ENCODE peak calls at places on chromosomes 2 and 18, in five cellular contexts. One of them, this sample, is unnamed.
A peak's percentile ranks its signal among the peaks of the same experiment; 100 is the strongest.

GRCh38 chr2:66526171-66526570 is 91.2 kb downstream of the MEIS1 start:
- DNase-seq in IMR-90: no peak
- DNase-seq in mesenchymal stem cell: peak; percentile 31
- DNase-seq in H1: no peak
- DNase-seq in H9: no peak
- DNase-seq in this sample: no peak

GRCh38 chr18:37361223-37362157 is 204.1 kb downstream of the CELF4 start:
- DNase-seq in IMR-90: no peak
- DNase-seq in H9: no peak
- DNase-seq in mesenchymal stem cell: no peak
- DNase-seq in H1: no peak
- DNase-seq in this sample: no peak

GRCh38 chr2:152200562-152201465 is 25.3 kb upstream of the STAM2 start:
- DNase-seq in H1: peak; percentile 41
- DNase-seq in mesenchymal stem cell: peak; percentile 96
- DNase-seq in IMR-90: peak; percentile 98
- DNase-seq in H9: peak; percentile 88
- DNase-seq in this sample: no peak

GRCh38 chr2:147460140-147460539 is 384.7 kb upstream of the ACVR2A start:
- DNase-seq in mesenchymal stem cell: no peak
- DNase-seq in H1: no peak
- DNase-seq in H9: no peak
- DNase-seq in IMR-90: no peak
- DNase-seq in this sample: no peak

GRCh38 chr2:209640358-209640757 is 131.3 kb upstream of the UNC80 start:
- DNase-seq in H9: no peak
- DNase-seq in IMR-90: no peak
- DNase-seq in mesenchymal stem cell: no peak
- DNase-seq in H1: no peak
- DNase-seq in this sample: no peak

GRCh38 chr2:203328735-203329549 is 748 bp downstream of the ABI2 start:
- DNase-seq in H1: no peak
- DNase-seq in mesenchymal stem cell: peak; percentile 64
- DNase-seq in H9: peak; percentile 41
- DNase-seq in IMR-90: peak; percentile 30
- DNase-seq in this sample: peak; percentile 59

GRCh38 chr2:18924905-18925691 is 335.7 kb upstream of the NT5C1B start:
- DNase-seq in H1: no peak
- DNase-seq in IMR-90: peak; percentile 94
- DNase-seq in H9: no peak
- DNase-seq in mesenchymal stem cell: peak; percentile 65
- DNase-seq in this sample: no peak

GRCh38 chr2:161384864-161385263 is 31.2 kb upstream of the TBR1 start:
- DNase-seq in H1: no peak
- DNase-seq in mesenchymal stem cell: no peak
- DNase-seq in IMR-90: no peak
- DNase-seq in H9: no peak
- DNase-seq in this sample: no peak

GRCh38 chr18:34219651-34220050 is 5.1 kb downstream of the NOL4 start:
- DNase-seq in IMR-90: no peak
- DNase-seq in H9: no peak
- DNase-seq in mesenchymal stem cell: no peak
- DNase-seq in H1: no peak
- DNase-seq in this sample: no peak

GRCh38 chr2:218263817-218264611 is 3.2 kb downstream of the GPBAR1 start:
- DNase-seq in IMR-90: no peak
- DNase-seq in H1: no peak
- DNase-seq in H9: no peak
- DNase-seq in mesenchymal stem cell: peak; percentile 51
- DNase-seq in this sample: no peak

GRCh38 chr2:218266316-218266979 is 3.5 kb downstream of the AAMP start:
- DNase-seq in mesenchymal stem cell: no peak
- DNase-seq in H1: no peak
- DNase-seq in H9: no peak
- DNase-seq in IMR-90: no peak
- DNase-seq in this sample: no peak

GRCh38 chr2:218262631-218263586 is 2.1 kb downstream of the GPBAR1 start:
- DNase-seq in mesenchymal stem cell: no peak
- DNase-seq in IMR-90: no peak
- DNase-seq in H9: no peak
- DNase-seq in H1: no peak
- DNase-seq in this sample: no peak

GRCh38 chr2:218265626-218266025 is 4.3 kb downstream of the AAMP start:
- DNase-seq in H1: no peak
- DNase-seq in IMR-90: no peak
- DNase-seq in H9: no peak
- DNase-seq in mesenchymal stem cell: no peak
- DNase-seq in this sample: no peak

DNA sequence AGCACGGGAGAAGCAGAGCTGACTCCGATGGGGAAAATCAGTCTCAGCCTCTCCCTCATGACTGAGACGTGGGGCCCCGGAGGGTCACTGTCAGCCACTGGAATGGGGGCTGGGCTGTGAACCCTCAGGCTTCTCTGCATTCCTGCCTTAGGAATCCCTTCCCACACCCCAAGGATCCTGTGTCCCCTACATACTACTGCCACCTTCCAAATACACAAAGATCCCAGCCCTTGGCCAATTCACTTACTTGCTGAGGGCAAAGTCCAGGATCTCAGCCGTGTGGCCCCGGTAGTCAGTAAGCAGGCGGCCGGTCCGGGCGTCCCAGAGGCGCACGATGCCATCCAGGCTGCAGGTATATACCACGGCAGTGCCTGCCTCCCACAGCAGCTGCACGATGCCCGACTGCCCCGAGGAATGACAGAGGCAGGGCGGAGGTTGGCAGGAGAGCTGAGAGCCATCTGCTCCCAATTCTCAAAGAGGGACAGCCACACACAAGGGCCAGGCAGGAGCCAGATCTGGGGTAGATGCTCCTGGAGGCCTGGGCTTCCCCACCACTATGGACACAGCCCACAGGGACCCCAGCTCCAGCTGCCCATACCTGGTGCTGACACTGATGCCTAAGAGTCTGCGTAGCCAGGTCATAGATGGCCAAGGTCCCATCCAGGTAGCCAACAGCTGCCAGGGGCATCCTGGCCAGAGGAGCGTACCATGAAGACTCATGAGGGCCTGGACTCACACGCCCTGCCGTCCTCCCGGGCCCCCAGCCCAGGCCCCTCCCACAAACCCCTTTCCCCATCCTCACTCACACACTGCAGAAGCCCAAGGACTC is 4.2 kb downstream of the GPBAR1 start:
- DNase-seq in H9: no peak
- DNase-seq in IMR-90: no peak
- DNase-seq in H1: no peak
- DNase-seq in mesenchymal stem cell: no peak
- DNase-seq in this sample: no peak
- H3K27ac ChIP-seq in H9: no peak overlapping the region
- H3K27ac ChIP-seq in IMR-90: no peak overlapping the region
- H3K27ac ChIP-seq in H1: no peak overlapping the region
- H3K27ac ChIP-seq in mesenchymal stem cell: no peak overlapping the region
- H3K27ac ChIP-seq in this sample: no peak overlapping the region

DNA sequence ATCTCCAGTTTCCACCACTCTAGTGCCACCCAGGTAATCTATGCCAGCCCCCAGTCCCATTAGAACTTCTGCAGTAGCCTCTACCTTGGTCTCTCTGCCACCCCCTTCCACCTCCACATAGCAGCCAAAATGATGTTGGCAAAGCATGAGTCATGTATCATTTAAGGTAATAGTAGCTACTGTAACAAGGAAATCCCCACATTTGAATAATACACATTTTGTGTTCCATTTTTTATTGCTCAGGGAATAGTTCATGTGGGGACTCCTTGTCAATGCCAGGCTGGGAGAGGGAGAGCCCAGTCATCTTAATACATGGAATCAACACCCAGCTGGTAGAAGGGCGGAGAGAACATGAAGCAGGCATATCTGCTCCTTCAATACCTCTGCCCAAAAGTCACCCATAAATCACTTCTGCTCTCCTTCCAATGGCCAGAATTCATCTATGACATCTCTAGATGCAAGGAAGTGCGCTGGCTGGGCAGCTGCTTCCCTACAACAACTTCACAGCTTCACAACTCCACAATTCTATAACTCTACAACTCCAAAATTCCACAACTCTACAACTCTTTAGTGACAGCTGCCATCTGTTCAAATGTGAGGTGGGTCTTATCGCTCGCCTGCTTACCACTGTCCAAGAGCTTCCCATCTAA is 70.6 kb upstream of the GLS start:
- DNase-seq in H9: no peak
- DNase-seq in H1: no peak
- DNase-seq in mesenchymal stem cell: no peak
- DNase-seq in IMR-90: no peak
- DNase-seq in this sample: no peak
- H4K91ac ChIP-seq in H9: no peak overlapping the region
- H4K91ac ChIP-seq in H1: no peak overlapping the region
- H4K91ac ChIP-seq in mesenchymal stem cell: peak overlapping the region; percentile 56
- H4K91ac ChIP-seq in IMR-90: no peak overlapping the region
- H4K91ac ChIP-seq in this sample: no peak overlapping the region

DNA sequence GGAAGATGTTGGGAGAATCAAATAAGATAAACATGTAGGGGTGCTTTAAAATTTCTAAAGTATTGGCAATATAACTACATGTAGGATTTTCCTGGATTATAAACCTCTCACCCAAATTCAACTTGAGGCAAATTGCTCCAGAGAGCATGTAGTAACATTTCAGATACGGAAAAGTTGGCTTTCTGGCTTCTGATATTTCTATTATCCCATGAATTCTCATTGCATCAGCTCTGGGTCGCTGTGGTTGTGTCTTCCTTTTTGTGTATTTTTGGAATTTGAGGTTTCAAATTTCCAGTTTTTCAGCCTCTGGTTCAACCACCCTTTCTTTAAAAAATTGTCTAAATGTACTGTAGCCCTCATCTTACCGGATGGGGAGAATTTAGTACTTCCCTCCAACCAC is 32.3 kb downstream of the TGIF1 start:
- DNase-seq in H9: no peak
- DNase-seq in H1: no peak
- DNase-seq in mesenchymal stem cell: no peak
- DNase-seq in IMR-90: no peak
- DNase-seq in this sample: no peak
- H2BK15ac ChIP-seq in H9: no peak overlapping the region
- H2BK15ac ChIP-seq in H1: no peak overlapping the region
- H2BK15ac ChIP-seq in mesenchymal stem cell: no peak overlapping the region
- H2BK15ac ChIP-seq in IMR-90: no peak overlapping the region
- H2BK15ac ChIP-seq in this sample: no peak overlapping the region

GRCh38 chr2:235734700-235735205 is 240.9 kb downstream of the AGAP1 start:
- DNase-seq in mesenchymal stem cell: no peak
- DNase-seq in H9: no peak
- DNase-seq in IMR-90: no peak
- DNase-seq in H1: no peak
- DNase-seq in this sample: no peak

GRCh38 chr2:235729182-235729929 is 235.5 kb downstream of the AGAP1 start:
- DNase-seq in H1: no peak
- DNase-seq in H9: no peak
- DNase-seq in IMR-90: no peak
- DNase-seq in mesenchymal stem cell: no peak
- DNase-seq in this sample: no peak

GRCh38 chr2:235737396-235737795 is 243.6 kb downstream of the AGAP1 start:
- DNase-seq in H9: no peak
- DNase-seq in mesenchymal stem cell: no peak
- DNase-seq in H1: no peak
- DNase-seq in IMR-90: no peak
- DNase-seq in this sample: no peak

GRCh38 chr2:235737840-235738239 is 244.0 kb downstream of the AGAP1 start:
- DNase-seq in H9: no peak
- DNase-seq in mesenchymal stem cell: no peak
- DNase-seq in H1: no peak
- DNase-seq in IMR-90: no peak
- DNase-seq in this sample: no peak

GRCh38 chr2:235734168-235734567 is 240.3 kb downstream of the AGAP1 start:
- DNase-seq in mesenchymal stem cell: no peak
- DNase-seq in H9: no peak
- DNase-seq in IMR-90: no peak
- DNase-seq in H1: no peak
- DNase-seq in this sample: no peak
- H3K27ac ChIP-seq in mesenchymal stem cell: no peak overlapping the region
- H3K27ac ChIP-seq in H9: no peak overlapping the region
- H3K27ac ChIP-seq in IMR-90: no peak overlapping the region
- H3K27ac ChIP-seq in H1: no peak overlapping the region
- H3K27ac ChIP-seq in this sample: no peak overlapping the region